ENCODE peak calls at places on chromosomes 1 and 21, in ten cellular contexts. P, H, W, F, V, B, Q, U, S and E are unnamed samples.
A peak's percentile ranks its signal among the peaks of the same experiment; 100 is the strongest.

GRCh38 chr21:37742115-37742514 is 174.1 kb downstream of the KCNJ6 start:
- DNase-seq in F (no peak), U (no peak), Q (no peak), V (no peak), S (no peak), H (no peak), W (no peak), B (no peak), P (no peak), E (no peak)

GRCh38 chr1:100455478-100456072 is 82.4 kb upstream of the GPR88 start:
- DNase-seq in S (no peak), P (no peak), W (no peak), U (no peak), V (no peak), H (no peak), B (no peak), F (no peak), Q (no peak), E (no peak)

GRCh38 chr21:41817228-41817627 is 50.4 kb upstream of the RIPK4 start:
- DNase-seq in W (peak; percentile 82), B (no peak), S (peak; percentile 58), P (peak; percentile 33), H (no peak), Q (no peak), F (no peak), V (no peak), U (peak; percentile 59), E (peak; percentile 74)

GRCh38 chr1:17540255-17541001 is 930 bp downstream of the ARHGEF10L start:
- DNase-seq in S (peak; percentile 53), P (no peak), U (no peak), F (peak; percentile 66), W (no peak), B (peak; percentile 45), V (no peak), Q (peak; percentile 68), H (no peak), E (no peak)

GRCh38 chr1:101314244-101314643 is 77.4 kb downstream of the S1PR1 start:
- DNase-seq in V (no peak), U (no peak), S (no peak), P (no peak), H (no peak), Q (no peak), B (no peak), F (no peak), W (no peak), E (no peak)

GRCh38 chr1:25523512-25523911 is 19.9 kb upstream of the LDLRAP1 start:
- DNase-seq in B (no peak), P (no peak), S (no peak), W (no peak), U (no peak), H (no peak), F (no peak), Q (no peak), V (no peak), E (no peak)

GRCh38 chr1:78095618-78096416 is 50.1 kb downstream of the GIPC2 start:
- DNase-seq in P (no peak), U (peak; percentile 54), F (no peak), S (no peak), Q (no peak), H (no peak), W (no peak), B (no peak), V (no peak), E (no peak)

GRCh38 chr1:18948913-18949688 is 7.4 kb downstream of the IFFO2 start:
- DNase-seq in H (no peak), U (no peak), V (peak; percentile 51), B (no peak), P (no peak), Q (peak; percentile 79), F (peak; percentile 53), S (no peak), W (peak; percentile 85), E (no peak)

GRCh38 chr1:197343663-197344273 is 75.7 kb downstream of the CRB1 start:
- DNase-seq in S (no peak), W (no peak), H (no peak), P (no peak), F (no peak), Q (peak; percentile 40), V (no peak), B (peak; percentile 44), U (no peak), E (no peak)

GRCh38 chr1:226123212-226123560 is 60.7 kb downstream of the H3-3A start:
- DNase-seq in Q (no peak), P (no peak), V (no peak), B (no peak), H (no peak), S (no peak), U (no peak), F (no peak), W (no peak), E (no peak)

GRCh38 chr1:100612540-100612939 is 74.6 kb downstream of the GPR88 start:
- DNase-seq in H (no peak), U (no peak), F (no peak), B (no peak), S (no peak), W (no peak), Q (no peak), V (no peak), P (no peak), E (no peak)

GRCh38 chr1:151839457-151840409 is at the start of gene C2CD4D:
- DNase-seq in U (no peak), Q (no peak), H (no peak), S (no peak), B (peak; percentile 6), P (peak; percentile 27), V (peak; percentile 68), F (peak; percentile 48), W (peak; percentile 65), E (peak; percentile 83)

GRCh38 chr1:188937965-188938551 is 1539.6 kb downstream of the BRINP3 start:
- DNase-seq in S (no peak), V (no peak), H (peak; percentile 12), W (no peak), U (no peak), Q (no peak), F (no peak), B (no peak), P (peak; percentile 26), E (no peak)

GRCh38 chr1:52426391-52426790 is 22.0 kb downstream of the PRPF38A start:
- DNase-seq in V (no peak), F (no peak), U (no peak), S (no peak), W (no peak), Q (no peak), H (no peak), B (no peak), P (no peak), E (no peak)

GRCh38 chr1:207811920-207812720 is 60.3 kb downstream of the CD46 start:
- DNase-seq in S (no peak), F (peak; percentile 70), B (peak; percentile 97), P (no peak), Q (peak; percentile 86), U (no peak), V (peak; percentile 81), W (peak; percentile 94), H (no peak), E (peak; percentile 85)

GRCh38 chr1:72262735-72263134 is 19.6 kb downstream of the NEGR1 start:
- DNase-seq in U (no peak), W (no peak), B (no peak), Q (no peak), P (no peak), S (no peak), F (no peak), V (no peak), H (no peak), E (no peak)
- H3K4me3 ChIP-seq in U (no peak overlapping the region), W (no peak overlapping the region), B (no peak overlapping the region), Q (no peak overlapping the region), P (no peak overlapping the region), S (no peak overlapping the region), F (no peak overlapping the region), V (no peak overlapping the region), H (no peak overlapping the region), E (no peak overlapping the region)

GRCh38 chr1:230804396-230804795 is 57.2 kb downstream of the CAPN9 start:
- DNase-seq in V (no peak), B (no peak), U (no peak), P (no peak), S (no peak), F (no peak), H (no peak), W (no peak), Q (no peak), E (no peak)

GRCh38 chr1:230798491-230798890 is 51.3 kb downstream of the CAPN9 start:
- DNase-seq in Q (no peak), S (no peak), V (no peak), W (no peak), F (no peak), H (no peak), U (no peak), B (no peak), P (no peak), E (no peak)

GRCh38 chr1:230800891-230801290 is 53.7 kb downstream of the CAPN9 start:
- DNase-seq in H (no peak), S (no peak), F (no peak), U (no peak), V (no peak), W (peak; percentile 6), P (no peak), Q (no peak), B (no peak), E (no peak)

GRCh38 chr1:230798187-230798484 is 50.9 kb downstream of the CAPN9 start:
- DNase-seq in B (no peak), F (no peak), W (no peak), U (no peak), H (no peak), S (no peak), Q (no peak), P (no peak), V (no peak), E (no peak)

GRCh38 chr1:230801441-230801840 is 54.3 kb downstream of the CAPN9 start:
- DNase-seq in F (no peak), H (no peak), V (no peak), U (no peak), W (peak; percentile 17), Q (no peak), P (no peak), B (no peak), S (no peak), E (no peak)
- TF ChIP-seq CTCF in F (no peak), H (no peak), V (no peak), U (no peak), W (no peak), Q (no peak), P (no peak), B (no peak), S (no peak), E (no peak)

GRCh38 chr1:206509612-206510257 is 2.4 kb downstream of the RASSF5 start:
- DNase-seq in Q (no peak), P (no peak), F (no peak), H (no peak), U (no peak), B (no peak), W (no peak), V (no peak), S (no peak), E (no peak)
- H3K4me3 ChIP-seq in Q (no peak overlapping the region), P (no peak overlapping the region), F (no peak overlapping the region), H (no peak overlapping the region), U (no peak overlapping the region), B (no peak overlapping the region), W (no peak overlapping the region), V (peak overlapping the region; percentile 77), S (no peak overlapping the region), E (peak overlapping the region; percentile 68)

GRCh38 chr1:15835205-15835740 is 12.2 kb upstream of the SPEN start:
- DNase-seq in V (no peak), P (no peak), H (no peak), B (no peak), Q (no peak), S (no peak), W (no peak), U (no peak), F (no peak), E (no peak)
- TF ChIP-seq CTCF in V (no peak), P (no peak), H (no peak), B (no peak), Q (peak; percentile 3), S (no peak), W (no peak), U (no peak), F (peak; percentile 2), E (no peak)